ENCODE peak calls at places on chromosomes 6 and 20, in seven cellular contexts. E is aorta; R is OCI-LY7; V is mesendoderm; K is heart right ventricle; S is A549; B is CD8-positive, alpha-beta T cell. P is an unnamed sample.
A peak's percentile ranks its signal among the peaks of the same experiment; 100 is the strongest.

GRCh38 chr6:28167068-28167467 is 25.4 kb downstream of the ZKSCAN8 start:
- DNase-seq in B (no peak), R (no peak), S (no peak), V (no peak), K (no peak), E (no peak), P (no peak)

GRCh38 chr20:41228858-41229257 is 88.7 kb downstream of the ZHX3 start:
- DNase-seq in R (no peak), V (no peak), S (no peak), K (no peak), B (no peak), E (no peak), P (no peak)

GRCh38 chr20:55166063-55166462 is 690.7 kb downstream of the DOK5 start:
- DNase-seq in V (peak; percentile 78), R (no peak), S (no peak), K (no peak), E (no peak), B (no peak), P (no peak)

GRCh38 chr6:99016355-99016754 is 68.6 kb upstream of the FBXL4 start:
- DNase-seq in S (no peak), K (no peak), B (no peak), V (no peak), E (no peak), R (no peak), P (no peak)

GRCh38 chr6:148342146-148343027 is at the start of gene SASH1:
- DNase-seq in V (peak; percentile 97), R (no peak), K (peak; percentile 70), B (no peak), E (peak; percentile 83), S (peak; percentile 72), P (peak; percentile 78)

GRCh38 chr6:127031511-127031910 is 87.0 kb upstream of the RSPO3 start:
- DNase-seq in E (no peak), B (no peak), R (no peak), S (no peak), V (no peak), K (no peak), P (no peak)

GRCh38 chr6:4533576-4533975 is 242.6 kb upstream of the CDYL start:
- DNase-seq in B (no peak), R (no peak), K (no peak), V (no peak), E (no peak), S (no peak), P (no peak)

GRCh38 chr20:37816003-37816402 is 86.9 kb upstream of the VSTM2L start:
- DNase-seq in B (no peak), K (no peak), S (no peak), E (no peak), V (no peak), R (no peak), P (no peak)

GRCh38 chr6:23533311-23533710 is 592.7 kb upstream of the NRSN1 start:
- DNase-seq in E (no peak), S (no peak), R (no peak), V (no peak), B (no peak), K (no peak), P (no peak)

GRCh38 chr6:26520088-26520839 is 17.9 kb upstream of the HMGN4 start:
- DNase-seq in E (peak; percentile 80), K (peak; percentile 69), S (no peak), B (no peak), V (peak; percentile 75), R (no peak), P (no peak)

GRCh38 chr20:43744966-43745733 is 18.3 kb upstream of the GTSF1L start:
- DNase-seq in S (no peak), B (no peak), K (no peak), V (peak; percentile 46), E (no peak), R (peak; percentile 58), P (no peak)

GRCh38 chr20:19936801-19937583 is 80.2 kb upstream of the NAA20 start:
- DNase-seq in B (no peak), R (no peak), S (no peak), K (peak; percentile 56), E (peak; percentile 65), V (no peak), P (no peak)

GRCh38 chr6:150169609-150170008 is 26.8 kb downstream of the PPP1R14C start:
- DNase-seq in V (no peak), E (no peak), K (no peak), B (no peak), S (no peak), R (no peak), P (no peak)

GRCh38 chr6:159609813-159610212 is 83.2 kb downstream of the SOD2 start:
- DNase-seq in B (no peak), R (no peak), K (peak; percentile 22), E (no peak), V (no peak), S (no peak), P (no peak)

GRCh38 chr6:99013145-99013544 is 65.4 kb upstream of the FBXL4 start:
- DNase-seq in V (peak; percentile 57), B (no peak), K (no peak), R (no peak), S (peak; percentile 47), E (no peak), P (no peak)

GRCh38 chr6:5078121-5078695 is 6.9 kb upstream of the PPP1R3G start:
- DNase-seq in B (no peak), E (no peak), R (peak; percentile 5), S (peak; percentile 27), V (peak; percentile 17), K (no peak), P (no peak)

GRCh38 chr20:49560646-49561045 is 7.3 kb downstream of the PTGIS start:
- DNase-seq in V (no peak), R (no peak), S (no peak), K (no peak), B (no peak), E (no peak), P (peak; percentile 76)
- H3K4me1 ChIP-seq in V (peaks cover 5% of the 10 kb centered on the region), R (no peaks in the 10 kb centered on the region), S (peaks cover 19% of the 10 kb centered on the region), K (peaks cover 16% of the 10 kb centered on the region), B (no peaks in the 10 kb centered on the region), E (peaks cover 4% of the 10 kb centered on the region), P (peaks cover 4% of the 10 kb centered on the region)

DNA sequence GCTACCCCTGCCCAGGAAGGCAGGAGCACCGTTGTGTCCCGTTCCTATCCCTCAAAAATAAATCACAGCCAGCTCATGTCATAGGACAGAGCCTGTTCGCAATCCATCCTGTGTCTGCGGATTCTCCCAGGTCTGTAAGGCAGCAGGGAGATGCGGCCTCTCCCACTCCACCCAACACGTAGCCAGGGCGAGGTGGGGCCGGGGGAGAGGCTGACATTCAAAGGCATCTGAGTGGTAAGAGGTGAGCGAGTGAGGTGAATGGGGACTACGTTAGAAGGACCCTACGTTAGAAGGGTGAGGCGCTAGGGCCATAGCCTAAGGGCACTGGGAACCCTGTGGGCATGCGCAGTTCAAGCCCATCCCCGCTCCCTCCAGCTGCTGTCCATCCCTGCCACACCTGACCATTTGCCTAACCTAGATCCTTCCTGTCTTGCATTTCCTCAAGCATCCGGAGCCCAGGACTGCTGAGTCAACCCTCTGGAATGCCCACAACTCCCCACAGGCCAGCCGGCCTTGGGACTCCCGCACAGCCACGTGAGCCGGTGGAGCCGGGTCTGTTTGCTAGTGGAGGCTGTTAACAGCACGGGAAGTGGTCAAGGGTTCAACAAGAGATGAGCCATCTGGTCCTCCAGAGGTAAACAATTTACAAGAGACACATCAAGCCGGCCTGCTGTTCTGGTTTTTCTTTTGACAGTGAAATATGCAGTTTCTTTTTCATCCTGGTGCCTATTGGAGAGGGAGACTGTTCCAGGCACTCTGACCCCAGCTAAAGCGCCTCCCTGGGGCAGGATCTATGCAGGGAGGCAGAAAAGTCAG is 45.9 kb downstream of the RIPOR3 start:
- DNase-seq in B (no peak), K (peak; percentile 75), R (no peak), S (peak; percentile 99), E (peak; percentile 69), V (peak; percentile 99), P (peak; percentile 100)
- H3K4me1 ChIP-seq in B (no peaks in the 10 kb centered on the region), K (peaks cover 4% of the 10 kb centered on the region), R (no peaks in the 10 kb centered on the region), S (peaks cover 42% of the 10 kb centered on the region), E (no peaks in the 10 kb centered on the region), V (peaks cover 6% of the 10 kb centered on the region), P (peaks cover 29% of the 10 kb centered on the region)

GRCh38 chr6:156780962-156781705 is 4.0 kb downstream of the ARID1B start:
- DNase-seq in S (no peak), R (no peak), K (no peak), V (no peak), E (no peak), B (no peak), P (no peak)

GRCh38 chr6:156780117-156780641 is 3.0 kb downstream of the ARID1B start:
- DNase-seq in E (no peak), K (peak; percentile 39), B (peak; percentile 26), S (peak; percentile 78), V (peak; percentile 90), R (peak; percentile 87), P (no peak)

GRCh38 chr6:156778615-156779205 is 1.5 kb downstream of the ARID1B start:
- DNase-seq in B (peak; percentile 36), S (peak; percentile 42), V (peak; percentile 64), E (peak; percentile 72), R (peak; percentile 65), K (peak; percentile 59), P (no peak)

GRCh38 chr6:156777866-156778614 is 862 bp downstream of the ARID1B start:
- DNase-seq in E (peak; percentile 73), R (peak; percentile 79), S (peak; percentile 61), B (peak; percentile 52), K (peak; percentile 40), V (peak; percentile 59), P (no peak)

GRCh38 chr6:156779206-156780116 is 2.3 kb downstream of the ARID1B start:
- DNase-seq in R (peak; percentile 80), S (peak; percentile 40), V (peak; percentile 67), K (peak; percentile 43), B (peak; percentile 47), E (peak; percentile 75), P (no peak)
- H3K4me1 ChIP-seq in R (peaks cover 42% of the 10 kb centered on the region), S (peaks cover 47% of the 10 kb centered on the region), V (peaks cover 2% of the 10 kb centered on the region), K (peaks cover 40% of the 10 kb centered on the region), B (peaks cover 22% of the 10 kb centered on the region), E (no peaks in the 10 kb centered on the region), P (peaks cover 34% of the 10 kb centered on the region)

DNA sequence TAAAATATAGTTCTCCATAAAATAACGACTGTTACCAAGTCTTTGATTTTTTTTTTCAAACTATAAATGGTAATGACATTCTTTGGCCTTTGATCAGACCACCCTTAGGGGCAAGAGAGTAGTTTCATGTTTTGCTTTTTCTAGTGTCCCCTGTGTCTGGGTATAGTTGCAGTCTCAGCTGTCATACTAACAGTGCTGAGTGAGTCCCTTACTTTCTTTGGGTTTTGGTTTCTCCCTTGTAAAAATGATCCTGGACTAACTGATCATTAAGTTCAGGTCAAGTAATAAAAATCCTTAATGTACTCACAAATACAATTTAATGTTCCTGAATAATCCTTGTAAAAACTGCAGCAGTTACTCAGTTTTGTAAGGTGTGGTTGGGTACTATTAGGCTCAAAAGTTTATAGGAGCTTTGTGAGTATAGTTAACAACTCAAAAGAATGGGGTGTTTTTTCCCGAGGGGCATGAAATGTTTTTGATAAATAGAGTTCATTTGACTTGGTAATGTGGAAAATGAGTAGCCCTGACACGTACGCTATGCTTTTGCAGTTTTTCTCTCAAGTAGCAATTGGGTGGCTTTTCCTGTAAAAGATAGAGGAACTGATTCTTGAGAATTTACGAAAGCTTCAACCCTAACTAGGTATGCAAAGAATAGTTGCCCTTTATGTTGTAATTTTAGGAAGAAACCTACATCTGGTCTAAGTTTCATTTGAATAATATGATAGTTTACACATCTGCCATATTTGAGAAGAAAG is 6.2 kb downstream of the PTPN1 start:
- DNase-seq in V (no peak), S (no peak), E (no peak), K (no peak), B (no peak), R (peak; percentile 69), P (no peak)
- H3K4me1 ChIP-seq in V (peaks cover 1% of the 10 kb centered on the region), S (peaks cover 36% of the 10 kb centered on the region), E (peaks cover 5% of the 10 kb centered on the region), K (peaks cover 53% of the 10 kb centered on the region), B (peaks cover 95% of the 10 kb centered on the region), R (peaks cover 38% of the 10 kb centered on the region), P (peaks cover 91% of the 10 kb centered on the region)

P was measured in RWPE2.